ENCODE peak calls at places on chromosomes 16 and 17, in nine cellular contexts. C is AG04449; K is NCI-H510A; W is CD4-positive, alpha-beta T cell; S is hepatocyte; F is RKO; Z is activated CD4-positive, alpha-beta memory T cell treated with anti-CD3 and anti-CD28 coated beads, Interleukin-2, amount 10 ng/mL, durations not matched to agents 7 days and 5 days; R is heart left ventricle; J is lower leg skin. E is an unnamed sample.
A peak's percentile ranks its signal among the peaks of the same experiment; 100 is the strongest.

GRCh38 chr17:62098623-62099231 is 33.6 kb upstream of the MED13 start:
- DNase-seq in C (no peak), K (no peak), W (no peak), S (no peak), F (no peak), Z (no peak), R (no peak), J (no peak), E (no peak)

GRCh38 chr16:81778861-81779539 is at the start of gene PLCG2:
- DNase-seq in C (no peak), K (no peak), W (peak; percentile 44), S (peak; percentile 90), F (peak; percentile 74), Z (peak; percentile 84), R (peak; percentile 83), J (peak; percentile 47), E (peak; percentile 95)

GRCh38 chr17:76714822-76715461 is 4.2 kb upstream of the MXRA7 start:
- DNase-seq in C (no peak), K (no peak), W (peak; percentile 71), S (peak; percentile 75), F (peak; percentile 59), Z (peak; percentile 78), R (peak; percentile 70), J (no peak), E (peak; percentile 88)

GRCh38 chr16:56871172-56871593 is 6.2 kb downstream of the SLC12A3 start:
- DNase-seq in C (no peak), K (no peak), W (no peak), S (peak; percentile 46), F (peak; percentile 13), Z (no peak), R (no peak), J (no peak), E (no peak)

GRCh38 chr17:70130274-70130673 is 39.1 kb upstream of the KCNJ2 start:
- DNase-seq in C (no peak), K (no peak), W (no peak), S (no peak), F (no peak), Z (no peak), R (no peak), J (no peak), E (no peak)

GRCh38 chr16:27427538-27427937 is 25.6 kb downstream of the IL21R start:
- DNase-seq in C (no peak), K (no peak), W (no peak), S (no peak), F (no peak), Z (peak; percentile 11), R (peak; percentile 3), J (peak; percentile 3), E (no peak)

GRCh38 chr17:48241131-48241591 is 133.6 kb downstream of the SNX11 start:
- DNase-seq in C (no peak), K (no peak), W (no peak), S (peak; percentile 25), F (peak; percentile 15), Z (peak; percentile 49), R (peak; percentile 32), J (peak; percentile 21), E (no peak)

GRCh38 chr17:57551321-57552079 is 193.6 kb downstream of the CCDC182 start:
- DNase-seq in C (no peak), K (peak; percentile 76), W (peak; percentile 17), S (no peak), F (no peak), Z (no peak), R (no peak), J (no peak), E (no peak)

GRCh38 chr17:32356750-32357149 is 6.8 kb downstream of the ZNF207 start:
- DNase-seq in C (no peak), K (no peak), W (no peak), S (no peak), F (no peak), Z (no peak), R (no peak), J (no peak), E (no peak)

GRCh38 chr16:54324716-54325115 is 38.1 kb upstream of the IRX3 start:
- DNase-seq in C (no peak), K (peak; percentile 2), W (no peak), S (no peak), F (no peak), Z (no peak), R (no peak), J (no peak), E (no peak)

GRCh38 chr16:76729525-76729924 is 452.3 kb downstream of the CNTNAP4 start:
- DNase-seq in C (no peak), K (no peak), W (no peak), S (peak; percentile 63), F (peak; percentile 66), Z (no peak), R (no peak), J (no peak), E (no peak)

GRCh38 chr17:3667366-3668278 is 756 bp downstream of the TAX1BP3 start:
- DNase-seq in C (peak; percentile 61), K (peak; percentile 26), W (no peak), S (peak; percentile 97), F (peak; percentile 92), Z (peak; percentile 33), R (peak; percentile 92), J (peak; percentile 74), E (peak; percentile 94)

GRCh38 chr16:10523025-10523424 is 57.4 kb downstream of the EMP2 start:
- DNase-seq in C (no peak), K (no peak), W (no peak), S (no peak), F (no peak), Z (no peak), R (no peak), J (no peak), E (no peak)

GRCh38 chr17:39113871-39114270 is 37.6 kb downstream of the PLXDC1 start:
- DNase-seq in C (no peak), K (no peak), W (no peak), S (no peak), F (no peak), Z (no peak), R (no peak), J (no peak), E (no peak)

E was measured in cardiac septum.